ENCODE peak calls at places on chromosomes 7 and 10, in four cellular contexts. W is fibroblast of mammary gland, N is cardiac fibroblast, M is psoas muscle. D is an unnamed sample.

GRCh38 chr7:120805636-120806388 is 52.1 kb downstream of the TSPAN12 start:
- DNase-seq in W (peak; percentile 67), N (peak; percentile 72), M (no peak), D (no peak)

GRCh38 chr7:12423355-12423994 is 19.8 kb upstream of the VWDE start:
- DNase-seq in W (peak; percentile 80), N (peak; percentile 82), M (no peak), D (no peak)

GRCh38 chr10:71319042-71319799 is at the start of gene SLC29A3:
- DNase-seq in W (peak; percentile 63), N (peak; percentile 78), M (peak; percentile 89), D (peak; percentile 59)

GRCh38 chr7:70189776-70190175 is 591.5 kb downstream of the AUTS2 start:
- DNase-seq in W (peak; percentile 84), N (no peak), M (no peak), D (no peak)

GRCh38 chr7:69246758-69247157 is 351.5 kb upstream of the AUTS2 start:
- DNase-seq in W (no peak), N (no peak), M (no peak), D (no peak)

GRCh38 chr10:12504176-12504575 is 154.8 kb downstream of the CAMK1D start:
- DNase-seq in W (no peak), N (no peak), M (no peak), D (no peak)

GRCh38 chr10:86387221-86387794 is 20.7 kb upstream of the GRID1 start:
- DNase-seq in W (no peak), N (no peak), M (no peak), D (peak; percentile 2)

GRCh38 chr7:56040691-56041090 is 10.6 kb downstream of the PSPH start:
- DNase-seq in W (no peak), N (no peak), M (no peak), D (no peak)

GRCh38 chr10:15237351-15237750 is 68.9 kb upstream of the NMT2 start:
- DNase-seq in W (peak; percentile 65), N (peak; percentile 85), M (no peak), D (no peak)

GRCh38 chr7:117993377-117994003 is 120.2 kb upstream of the CTTNBP2 start:
- DNase-seq in W (peak; percentile 30), N (peak; percentile 10), M (no peak), D (no peak)

GRCh38 chr7:121753965-121754364 is 119.0 kb upstream of the PTPRZ1 start:
- DNase-seq in W (no peak), N (no peak), M (no peak), D (no peak)

GRCh38 chr10:91552706-91553105 is 80.2 kb downstream of the PPP1R3C start:
- DNase-seq in W (peak; percentile 27), N (peak; percentile 53), M (no peak), D (no peak)

GRCh38 chr10:112908507-112908906 is 41.5 kb upstream of the TCF7L2 start:
- DNase-seq in W (no peak), N (no peak), M (no peak), D (no peak)

GRCh38 chr7:68199951-68200660 is 1203.5 kb downstream of the TYW1 start:
- DNase-seq in W (no peak), N (no peak), M (no peak), D (no peak)

GRCh38 chr7:48017674-48018073 is 11.2 kb downstream of the SUN3 start:
- DNase-seq in W (no peak), N (no peak), M (no peak), D (no peak)

GRCh38 chr10:11846542-11846941 is 23.4 kb downstream of the PROSER2 start:
- DNase-seq in W (no peak), N (peak; percentile 12), M (no peak), D (no peak)

GRCh38 chr7:50304158-50304910 is at the start of gene IKZF1:
- DNase-seq in W (no peak), N (peak; percentile 14), M (peak; percentile 79), D (peak; percentile 90)

GRCh38 chr10:24197319-24197718 is 11.6 kb upstream of the KIAA1217 start:
- DNase-seq in W (no peak), N (no peak), M (no peak), D (no peak)

GRCh38 chr10:72316748-72317435 is 37.8 kb downstream of the DNAJB12 start:
- DNase-seq in W (no peak), N (no peak), M (peak; percentile 83), D (no peak)

GRCh38 chr7:90933041-90933440 is 331.2 kb upstream of the FZD1 start:
- DNase-seq in W (no peak), N (no peak), M (no peak), D (no peak)

GRCh38 chr10:93854985-93855384 is 38.8 kb upstream of the SLC35G1 start:
- DNase-seq in W (no peak), N (no peak), M (no peak), D (no peak)

GRCh38 chr10:107415446-107415845 is 250.9 kb upstream of the SORCS1 start:
- DNase-seq in W (no peak), N (no peak), M (no peak), D (no peak)

GRCh38 chr7:7751243-7752092 is 33.1 kb upstream of the RPA3 start:
- DNase-seq in W (no peak), N (no peak), M (no peak), D (no peak)

GRCh38 chr10:35546824-35547225 is 58.3 kb upstream of the GJD4 start:
- DNase-seq in W (no peak), N (peak; percentile 79), M (no peak), D (no peak)

GRCh38 chr7:45078199-45078681 is 10.5 kb downstream of the NACAD start:
- DNase-seq in W (no peak), N (no peak), M (no peak), D (no peak)

GRCh38 chr7:48563334-48563733 is 361.0 kb upstream of the CDC14C start:
- DNase-seq in W (no peak), N (no peak), M (no peak), D (no peak)

GRCh38 chr10:80205478-80206276 is at the start of gene ANXA11:
- DNase-seq in W (peak; percentile 55), N (peak; percentile 69), M (peak; percentile 91), D (peak; percentile 96)

GRCh38 chr10:95437669-95438068 is 123.5 kb downstream of the SORBS1 start:
- DNase-seq in W (no peak), N (no peak), M (no peak), D (no peak)

GRCh38 chr7:134630890-134631289 is 15.8 kb upstream of the BPGM start:
- DNase-seq in W (no peak), N (peak; percentile 76), M (no peak), D (no peak)

GRCh38 chr10:63573068-63573697 is 52.0 kb downstream of the REEP3 start:
- DNase-seq in W (peak; percentile 51), N (peak; percentile 41), M (no peak), D (no peak)

GRCh38 chr10:48462482-48463020 is 142.3 kb downstream of the ARHGAP22 start:
- DNase-seq in W (no peak), N (no peak), M (no peak), D (peak; percentile 82)

GRCh38 chr10:53903756-53904155 is 897.3 kb downstream of the PCDH15 start:
- DNase-seq in W (no peak), N (no peak), M (no peak), D (no peak)

GRCh38 chr10:56370217-56371113 is 9.4 kb upstream of the ZWINT start:
- DNase-seq in W (peak; percentile 7), N (peak; percentile 24), M (no peak), D (no peak)

GRCh38 chr10:125375210-125375609 is 214.8 kb upstream of the CTBP2 start:
- DNase-seq in W (no peak), N (peak; percentile 4), M (no peak), D (no peak)

GRCh38 chr10:86287966-86288579 is 78.5 kb downstream of the GRID1 start:
- DNase-seq in W (no peak), N (no peak), M (no peak), D (peak; percentile 61)

DNA sequence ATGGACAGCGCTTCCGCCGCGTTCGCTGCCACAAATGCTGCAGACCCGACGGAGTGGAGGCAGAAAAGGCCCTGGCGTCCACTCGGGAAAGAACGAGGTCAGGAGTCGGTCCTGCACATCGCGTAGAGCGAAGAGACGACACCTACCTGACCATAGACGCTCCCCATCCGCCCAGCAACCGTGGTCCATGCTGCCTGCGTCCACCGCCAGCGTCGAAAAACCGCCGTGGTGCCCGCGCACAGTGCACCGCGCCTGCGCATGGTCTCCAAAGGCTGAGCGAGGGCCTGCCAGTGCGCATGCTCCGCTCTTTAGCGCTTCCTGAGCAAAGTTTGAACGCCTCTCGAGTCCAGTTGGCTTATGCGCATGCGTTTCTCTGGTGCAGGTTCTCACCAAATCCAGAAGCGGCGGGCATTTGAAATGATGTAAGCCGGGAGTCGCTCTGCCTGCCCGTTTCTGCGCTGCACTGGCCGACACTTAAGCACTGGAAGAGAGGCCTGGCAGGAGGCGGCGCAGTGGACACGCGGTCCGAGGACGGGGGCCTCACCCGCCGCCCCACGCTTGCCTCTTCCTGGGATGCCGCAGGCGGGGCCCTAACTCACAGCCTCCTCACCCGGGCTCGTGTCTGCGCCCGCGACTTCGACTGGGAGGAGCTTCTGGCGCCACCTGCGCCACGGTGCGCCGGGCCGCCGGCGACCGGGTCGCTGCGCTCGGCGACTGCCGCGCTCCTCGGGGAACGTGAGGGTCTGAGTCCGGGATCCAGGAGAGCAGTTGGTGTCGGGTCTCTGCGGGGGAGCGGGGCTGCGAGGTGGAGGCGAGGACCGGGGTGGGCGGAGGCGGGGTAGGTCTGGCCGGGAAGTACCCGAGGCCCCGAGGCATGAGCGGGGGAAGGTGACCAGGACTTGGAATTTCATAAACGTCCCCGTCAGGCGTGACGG is at the start of gene FAM24B:
- DNase-seq in W (peak; percentile 98), N (peak; percentile 99), M (peak; percentile 96), D (peak; percentile 97)
- TF ChIP-seq CTCF in W (no peak), N (peak; percentile 0), M (no peak), D (no peak)

DNA sequence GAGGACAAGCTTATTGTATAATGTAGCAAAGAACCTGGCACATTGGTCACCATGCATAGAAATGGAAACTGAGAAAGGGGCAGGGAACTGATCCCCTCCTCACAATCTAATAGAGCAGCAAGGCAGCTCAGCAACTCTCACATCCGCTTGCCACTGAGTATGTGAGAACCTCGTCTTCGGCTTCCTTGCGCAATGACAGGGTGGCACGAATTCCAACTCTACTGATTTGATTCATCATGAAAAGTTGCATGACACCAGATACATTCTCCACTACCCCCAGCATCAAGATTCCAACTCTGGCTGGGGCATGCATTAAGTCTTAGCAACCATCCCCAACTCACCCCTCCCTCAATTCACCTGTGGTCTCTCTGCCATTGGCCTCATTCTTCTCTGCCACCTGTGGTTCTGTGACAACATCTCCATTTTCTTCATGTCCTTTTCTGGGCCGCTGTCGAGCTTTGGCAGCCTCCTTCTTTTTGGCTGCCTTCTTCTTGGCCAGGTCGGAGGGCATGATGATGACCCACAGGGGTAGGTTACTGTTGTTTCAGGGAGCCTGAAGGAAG is 976 bp downstream of the ABCF2 start:
- DNase-seq in W (peak; percentile 40), N (no peak), M (no peak), D (no peak)
- H3K4me3 ChIP-seq in W (peak overlapping the region; percentile 93), N (peak overlapping the region; percentile 90), M (peak overlapping the region; percentile 76), D (peak overlapping the region; percentile 69)

GRCh38 chr7:155767562-155768437 is 44.5 kb downstream of the SHH start:
- DNase-seq in W (no peak), N (no peak), M (no peak), D (no peak)
- TF ChIP-seq CTCF in W (no peak), N (no peak), M (no peak), D (no peak)

GRCh38 chr10:127033569-127034175 is 128.4 kb downstream of the DOCK1 start:
- DNase-seq in W (no peak), N (no peak), M (no peak), D (peak; percentile 26)

GRCh38 chr10:127033116-127033515 is 127.9 kb downstream of the DOCK1 start:
- DNase-seq in W (no peak), N (no peak), M (no peak), D (no peak)

GRCh38 chr10:127034790-127035189 is 129.6 kb downstream of the DOCK1 start:
- DNase-seq in W (no peak), N (no peak), M (no peak), D (peak; percentile 60)

GRCh38 chr10:127035827-127036226 is 130.6 kb downstream of the DOCK1 start:
- DNase-seq in W (no peak), N (no peak), M (no peak), D (no peak)

GRCh38 chr10:127034224-127034623 is 129.0 kb downstream of the DOCK1 start:
- DNase-seq in W (no peak), N (no peak), M (no peak), D (peak; percentile 43)
- H3K4me3 ChIP-seq in W (no peak overlapping the region), N (no peak overlapping the region), M (no peak overlapping the region), D (no peak overlapping the region)

D was measured in lower leg skin.